ENCODE peak calls at places on chromosome 10, in five cellular contexts. H is stomach, E is Panc1, R is left lung, M is hepatocyte. S is an unnamed sample. For H3K4me1, the result is how much of the 10 kb centered on the place peaks cover.

GRCh38 chr10:38032881-38033280 is 22.4 kb downstream of the ZNF33A start:
- DNase-seq in H (no peak), M (no peak), R (no peak), E (no peak), S (no peak)

GRCh38 chr10:64062793-64063192 is 541.6 kb downstream of the REEP3 start:
- DNase-seq in R (no peak), H (no peak), E (no peak), M (no peak), S (no peak)

GRCh38 chr10:122161795-122162194 is 109.3 kb upstream of the BTBD16 start:
- DNase-seq in R (no peak), E (no peak), H (no peak), M (no peak), S (no peak)

GRCh38 chr10:106563384-106563783 is 601.1 kb downstream of the SORCS1 start:
- DNase-seq in R (no peak), E (no peak), H (no peak), M (no peak), S (no peak)

GRCh38 chr10:102504179-102504975 is 605 bp downstream of the SUFU start:
- DNase-seq in M (peak), R (peak), E (no peak), H (peak), S (peak)

GRCh38 chr10:113960617-113961260 is 82.9 kb upstream of the ADRB1 start:
- DNase-seq in M (peak), E (no peak), R (peak), H (peak), S (peak)

GRCh38 chr10:22816298-22816653 is 101.9 kb upstream of the PIP4K2A start:
- DNase-seq in E (peak), R (peak), M (peak), H (no peak), S (no peak)

GRCh38 chr10:95499482-95499989 is 61.6 kb downstream of the SORBS1 start:
- DNase-seq in R (no peak), H (no peak), M (no peak), E (no peak), S (no peak)

GRCh38 chr10:52658112-52658511 is 114.5 kb downstream of the MBL2 start:
- DNase-seq in E (no peak), H (no peak), R (no peak), M (no peak), S (no peak)

GRCh38 chr10:131862548-131862947 is 38.3 kb upstream of the PPP2R2D start:
- DNase-seq in M (peak), H (no peak), E (no peak), R (no peak), S (no peak)

GRCh38 chr10:76922666-76923065 is 714.9 kb downstream of the KCNMA1 start:
- DNase-seq in H (no peak), M (peak), E (no peak), R (no peak), S (no peak)

GRCh38 chr10:117552156-117552620 is 9.6 kb downstream of the EMX2 start:
- DNase-seq in H (no peak), R (no peak), M (no peak), E (no peak), S (no peak)

GRCh38 chr10:47364366-47364765 is 16.2 kb downstream of the RBP3 start:
- DNase-seq in R (no peak), H (no peak), M (no peak), E (no peak), S (no peak)

GRCh38 chr10:87659571-87660483 is at the start of gene PAPSS2:
- DNase-seq in E (no peak), H (peak), M (peak), R (peak), S (peak)

GRCh38 chr10:121608669-121609190 is 10.5 kb upstream of the FGFR2 start:
- DNase-seq in H (peak), M (peak), E (no peak), R (no peak), S (peak)

GRCh38 chr10:30366351-30366750 is 17.3 kb upstream of the MTPAP start:
- DNase-seq in E (no peak), R (no peak), M (no peak), H (no peak), S (no peak)

GRCh38 chr10:24715246-24715769 is 8.4 kb downstream of the ARHGAP21 start:
- DNase-seq in H (no peak), R (no peak), M (no peak), E (no peak), S (no peak)

GRCh38 chr10:62710182-62710581 is 94.3 kb upstream of the ADO start:
- DNase-seq in H (no peak), M (no peak), E (no peak), R (no peak), S (no peak)

GRCh38 chr10:121416071-121416470 is 182.2 kb downstream of the FGFR2 start:
- DNase-seq in M (no peak), E (no peak), H (no peak), R (no peak), S (no peak)

GRCh38 chr10:107442035-107442505 is 277.6 kb upstream of the SORCS1 start:
- DNase-seq in M (no peak), R (no peak), H (no peak), E (no peak), S (no peak)

GRCh38 chr10:14326581-14326980 is 4.1 kb downstream of the FRMD4A start:
- DNase-seq in R (no peak), E (no peak), H (no peak), M (no peak), S (no peak)

GRCh38 chr10:104259456-104259855 is 4.8 kb downstream of the GSTO1 start:
- DNase-seq in R (no peak), M (no peak), E (no peak), H (no peak), S (no peak)

GRCh38 chr10:324593-324992 is 189.3 kb downstream of the ZMYND11 start:
- DNase-seq in E (no peak), R (no peak), H (no peak), M (no peak), S (no peak)

GRCh38 chr10:38010150-38010903 is at the start of gene ZNF33A:
- DNase-seq in M (peak), E (peak), R (peak), H (peak), S (peak)

GRCh38 chr10:113179270-113179669 is 229.2 kb downstream of the TCF7L2 start:
- DNase-seq in E (no peak), M (no peak), H (no peak), R (peak), S (no peak)

GRCh38 chr10:100046088-100046487 is 35.6 kb downstream of the CPN1 start:
- DNase-seq in M (peak), E (peak), R (peak), H (peak), S (peak)

GRCh38 chr10:17200885-17201164 is 647 bp downstream of the TRDMT1 start:
- DNase-seq in E (no peak), H (peak), M (peak), R (peak), S (peak)

GRCh38 chr10:104612577-104613205 is 28.4 kb upstream of the SORCS3 start:
- DNase-seq in H (no peak), R (no peak), E (no peak), M (no peak), S (no peak)

GRCh38 chr10:118343115-118343514 is 991 bp upstream of the FAM204A start:
- DNase-seq in E (no peak), R (no peak), M (no peak), H (no peak), S (no peak)

GRCh38 chr10:63268139-63268797 is 135.1 kb downstream of the NRBF2 start:
- DNase-seq in M (peak), E (no peak), R (no peak), H (no peak), S (no peak)

GRCh38 chr10:21272585-21273399 is 252.7 kb downstream of the SKIDA1 start:
- DNase-seq in R (no peak), M (no peak), H (no peak), E (no peak), S (no peak)

GRCh38 chr10:16828731-16829175 is 11.5 kb upstream of the RSU1 start:
- DNase-seq in R (peak), M (no peak), H (no peak), E (no peak), S (no peak)

GRCh38 chr10:76324283-76324682 is 892.9 kb downstream of the LRMDA start:
- DNase-seq in H (peak), M (peak), E (no peak), R (no peak), S (peak)

GRCh38 chr10:113920819-113921345 is 66.4 kb downstream of the NHLRC2 start:
- DNase-seq in R (no peak), E (no peak), H (no peak), M (no peak), S (no peak)

GRCh38 chr10:132238371-132239125 is 51.8 kb downstream of the DPYSL4 start:
- DNase-seq in H (no peak), R (no peak), M (no peak), E (no peak), S (no peak)

GRCh38 chr10:79983286-79983909 is 34.5 kb upstream of the SFTPD start:
- DNase-seq in H (no peak), E (no peak), R (no peak), M (no peak), S (no peak)

DNA sequence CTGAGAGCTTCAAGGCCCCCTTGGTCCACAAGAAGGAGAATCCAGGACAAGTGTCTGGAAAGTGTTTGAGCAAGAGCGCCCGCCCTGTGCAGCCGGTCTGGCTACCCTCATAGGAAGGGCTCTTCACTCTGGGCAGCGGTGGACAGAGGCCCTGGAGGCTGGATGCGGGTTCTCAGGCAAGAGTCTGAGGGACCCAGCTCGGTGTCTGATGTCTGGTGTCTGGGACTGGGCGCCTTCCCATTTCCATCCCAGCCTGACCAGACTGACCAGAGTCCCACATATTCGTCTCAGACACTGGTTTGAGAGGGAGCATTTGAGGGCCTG is 59.8 kb downstream of the HK1 start:
- DNase-seq in H (no peak), E (no peak), R (no peak), M (no peak), S (no peak)
- H3K27ac ChIP-seq in H (peak), E (no peak), R (peak), M (peak), S (no peak)

GRCh38 chr10:86443936-86444335 is 77.3 kb upstream of the GRID1 start:
- DNase-seq in E (no peak), R (no peak), H (no peak), M (no peak), S (no peak)

GRCh38 chr10:86449926-86450558 is 71.5 kb downstream of the WAPL start:
- DNase-seq in M (no peak), R (no peak), E (no peak), H (no peak), S (no peak)

GRCh38 chr10:86446424-86446823 is 75.2 kb downstream of the WAPL start:
- DNase-seq in M (no peak), E (no peak), H (no peak), R (no peak), S (no peak)

GRCh38 chr10:86447422-86447821 is 74.2 kb downstream of the WAPL start:
- DNase-seq in H (no peak), M (no peak), R (no peak), E (no peak), S (no peak)

DNA sequence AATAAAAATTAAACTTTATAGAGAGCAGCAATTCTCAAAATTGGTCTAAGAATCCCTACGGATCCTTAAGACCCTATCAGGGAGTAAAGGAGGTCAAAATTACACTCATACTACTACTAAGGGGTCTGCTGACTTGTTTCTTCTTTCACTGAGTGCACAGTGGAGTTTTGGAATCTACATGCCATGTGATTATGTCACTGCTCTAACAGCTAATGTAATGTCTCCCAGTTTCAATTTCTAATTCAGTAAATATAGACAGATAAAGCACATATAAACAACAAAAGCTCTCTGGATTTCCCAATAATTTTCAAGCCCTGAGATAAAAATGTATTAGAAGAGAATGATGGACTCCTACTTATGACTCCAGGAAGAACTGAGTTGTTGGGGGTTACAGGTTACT is 74.6 kb downstream of the WAPL start:
- DNase-seq in E (no peak), R (no peak), M (no peak), H (no peak), S (no peak)
- H3K4me1 ChIP-seq in E (under half), R (under half), M (under half), H (under half), S (under half)

DNA sequence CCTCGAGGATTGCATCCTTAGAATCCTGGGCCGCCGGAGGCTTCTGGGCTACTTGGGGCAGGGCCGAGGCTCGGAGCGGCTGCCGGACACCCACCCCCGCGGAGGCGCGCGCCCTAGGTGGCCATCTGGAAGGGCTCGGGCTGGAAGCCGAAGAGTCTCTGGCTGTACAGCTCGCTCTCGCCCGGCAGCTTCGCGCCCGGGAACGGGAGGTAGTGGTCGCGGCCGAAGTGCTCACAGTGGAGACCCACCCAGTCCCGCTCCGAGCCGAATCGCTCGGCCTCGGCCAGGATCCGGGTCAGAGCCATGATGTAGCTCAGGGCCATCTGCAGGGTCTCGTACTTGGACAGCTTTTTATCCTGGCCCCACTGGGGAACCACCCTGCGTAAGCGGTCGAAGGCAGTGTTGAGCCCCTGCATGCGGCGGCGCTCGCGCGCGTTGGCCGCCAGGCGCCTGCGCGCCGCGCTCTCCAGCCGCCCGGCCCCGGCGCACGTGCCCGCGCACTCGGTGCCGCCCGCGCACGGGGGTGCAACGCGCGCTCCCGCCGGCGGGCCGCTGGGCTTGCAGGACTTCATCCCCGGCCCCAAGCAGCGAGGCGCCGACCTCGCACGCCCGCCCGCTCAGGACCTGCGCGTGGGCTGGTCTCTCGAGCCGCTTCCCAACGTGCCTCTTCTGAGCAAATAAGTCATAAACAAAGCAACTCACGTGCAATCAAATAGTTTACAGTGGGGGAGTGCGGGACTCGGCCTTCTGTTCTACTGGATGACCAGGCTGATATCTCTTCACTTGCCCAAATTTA is 609 bp downstream of the ATOH7 start:
- DNase-seq in R (peak), H (peak), E (peak), M (peak), S (peak)
- H3K27ac ChIP-seq in R (no peak), H (peak), E (peak), M (peak), S (no peak)

GRCh38 chr10:125153693-125154490 is 6.5 kb downstream of the CTBP2 start:
- DNase-seq in H (peak), M (peak), E (no peak), R (no peak), S (peak)
- H3K4me1 ChIP-seq in H (half or more), M (half or more), E (half or more), R (half or more), S (under half)

GRCh38 chr10:44281089-44281613 is 103.7 kb downstream of the CXCL12 start:
- DNase-seq in E (no peak), R (no peak), H (no peak), M (no peak), S (no peak)
- H3K27ac ChIP-seq in E (no peak), R (no peak), H (no peak), M (no peak), S (no peak)

DNA sequence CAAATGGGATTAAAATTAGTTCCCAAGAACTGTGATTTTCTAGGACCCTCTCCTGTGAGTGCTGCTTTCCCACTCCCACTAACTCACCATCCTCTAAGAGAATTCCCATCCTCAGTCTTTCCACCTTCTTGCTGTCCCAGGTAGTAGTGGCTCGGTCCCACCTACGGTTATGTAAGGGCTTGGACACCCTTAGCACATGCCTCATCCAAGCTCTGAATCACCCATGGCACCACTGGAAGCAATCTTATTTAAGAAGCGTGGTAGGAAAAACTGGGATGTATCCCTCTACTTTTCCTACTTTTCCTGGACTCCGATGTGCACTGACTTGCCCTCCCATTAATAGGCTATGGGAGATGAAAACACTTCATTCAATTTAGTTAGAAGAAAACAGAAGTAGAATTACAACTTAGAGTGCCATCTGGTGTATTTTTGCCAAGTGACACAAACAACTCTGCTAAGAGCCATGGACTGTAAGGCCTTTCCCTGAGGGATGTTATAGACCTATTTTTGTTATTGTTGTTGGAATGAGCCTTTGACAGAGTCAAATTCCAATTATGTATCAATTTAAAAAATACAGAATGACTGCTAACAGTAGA is 13.7 kb upstream of the ANKRD22 start:
- DNase-seq in H (no peak), E (no peak), M (no peak), R (no peak), S (no peak)
- H3K4me1 ChIP-seq in H (under half), E (under half), M (under half), R (under half), S (under half)

GRCh38 chr10:28367419-28367818 is 64.6 kb upstream of the MPP7 start:
- DNase-seq in E (no peak), H (no peak), M (no peak), R (no peak), S (no peak)
- H3K27ac ChIP-seq in E (no peak), H (peak), M (no peak), R (peak), S (no peak)

DNA sequence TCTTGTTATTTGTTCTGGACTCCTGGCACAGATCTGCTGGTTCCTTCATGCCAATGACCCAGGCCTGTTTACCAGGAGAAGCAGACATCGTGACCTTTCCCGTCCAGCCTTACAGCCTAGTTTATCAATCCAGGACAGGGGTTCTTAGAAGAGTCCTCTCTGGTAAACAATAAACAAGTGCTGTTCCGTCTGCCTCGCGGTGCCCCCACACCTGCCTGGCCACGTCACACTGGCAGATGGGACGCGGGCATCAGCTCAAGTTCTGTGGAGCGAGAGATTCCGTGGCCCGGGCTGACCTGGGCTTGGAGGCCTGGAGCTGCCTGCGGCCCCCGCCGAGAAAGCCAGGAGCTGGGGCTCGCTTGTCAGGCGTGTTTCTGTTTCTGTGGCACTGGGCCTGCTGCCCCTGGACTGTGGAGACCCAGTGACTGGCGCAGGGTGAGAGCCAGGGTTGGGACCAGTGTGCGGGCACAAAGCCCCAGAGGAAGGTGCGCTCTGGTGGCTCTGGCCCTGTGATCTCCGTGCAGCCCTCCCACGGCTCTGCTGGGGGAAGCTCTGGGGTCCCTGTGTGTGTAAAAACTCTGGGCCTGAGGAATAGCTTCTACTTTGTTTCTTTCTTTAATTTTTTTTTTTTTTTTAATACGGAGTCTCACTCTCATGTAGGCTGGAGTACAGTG is 28.4 kb upstream of the PFKFB3 start:
- DNase-seq in R (no peak), E (no peak), H (no peak), M (no peak), S (no peak)
- H3K4me1 ChIP-seq in R (half or more), E (under half), H (under half), M (under half), S (under half)

GRCh38 chr10:32327364-32327691 is 19.6 kb downstream of the EPC1 start:
- DNase-seq in M (no peak), R (no peak), H (no peak), E (no peak), S (no peak)

GRCh38 chr10:32326119-32326518 is 20.8 kb downstream of the EPC1 start:
- DNase-seq in H (no peak), R (no peak), M (no peak), E (no peak), S (no peak)

GRCh38 chr10:32321016-32321631 is 25.8 kb downstream of the EPC1 start:
- DNase-seq in M (no peak), H (no peak), E (no peak), R (no peak), S (no peak)

GRCh38 chr10:32326680-32327363 is 20.1 kb downstream of the EPC1 start:
- DNase-seq in R (no peak), E (no peak), M (no peak), H (no peak), S (no peak)

GRCh38 chr10:32323051-32323450 is 23.9 kb downstream of the EPC1 start:
- DNase-seq in H (no peak), M (no peak), R (no peak), E (no peak), S (no peak)
- H3K27ac ChIP-seq in H (no peak), M (no peak), R (no peak), E (no peak), S (no peak)

S was measured in colonic mucosa.